ENCODE peak calls at places on chromosomes 4 and X, in four cellular contexts. I, Q, G and D are unnamed samples.

GRCh38 chr4:64767547-64767946 is 358.3 kb upstream of the TECRL start:
- DNase-seq in I (no peak), Q (no peak), G (no peak), D (no peak)

GRCh38 chr4:61011051-61011450 is 189.1 kb upstream of the ADGRL3 start:
- DNase-seq in I (no peak), Q (peak), G (no peak), D (peak)

GRCh38 chrX:30893206-30893605 is 4.2 kb upstream of the TAB3 start:
- DNase-seq in I (no peak), Q (no peak), G (no peak), D (peak)

GRCh38 chrX:11381464-11381863 is 88.3 kb downstream of the AMELX start:
- DNase-seq in I (peak), Q (peak), G (no peak), D (peak)

GRCh38 chr4:3254302-3255131 is 5.6 kb downstream of the MSANTD1 start:
- DNase-seq in I (no peak), Q (no peak), G (no peak), D (no peak)

GRCh38 chr4:24321637-24322036 is 262.7 kb downstream of the DHX15 start:
- DNase-seq in I (no peak), Q (no peak), G (peak), D (peak)

GRCh38 chr4:7600247-7600646 is 165.5 kb upstream of the PSAPL1 start:
- DNase-seq in I (no peak), Q (no peak), G (no peak), D (no peak)

GRCh38 chr4:140061883-140062282 is 92.1 kb downstream of the MAML3 start:
- DNase-seq in I (no peak), Q (no peak), G (no peak), D (no peak)

GRCh38 chr4:111208970-111209369 is 586.1 kb upstream of the PITX2 start:
- DNase-seq in I (no peak), Q (no peak), G (no peak), D (no peak)

GRCh38 chr4:16131293-16131692 is 47.5 kb upstream of the PROM1 start:
- DNase-seq in I (no peak), Q (no peak), G (no peak), D (no peak)

GRCh38 chr4:80173387-80173786 is 23.9 kb upstream of the PRDM8 start:
- DNase-seq in I (peak), Q (no peak), G (no peak), D (peak)

GRCh38 chr4:13445841-13446790 is 38.0 kb downstream of the RAB28 start:
- DNase-seq in I (no peak), Q (no peak), G (no peak), D (no peak)

GRCh38 chr4:11397146-11397545 is 31.5 kb downstream of the HS3ST1 start:
- DNase-seq in I (peak), Q (no peak), G (no peak), D (no peak)

GRCh38 chr4:145656156-145656555 is 23.8 kb upstream of the C4orf51 start:
- DNase-seq in I (no peak), Q (no peak), G (no peak), D (no peak)

GRCh38 chrX:95505721-95506120 is 1178.9 kb upstream of the DIAPH2 start:
- DNase-seq in I (no peak), Q (no peak), G (no peak), D (no peak)

GRCh38 chr4:144572660-144573059 is 73.3 kb upstream of the HHIP start:
- DNase-seq in I (no peak), Q (no peak), G (no peak), D (no peak)

GRCh38 chr4:179624768-179625181 is 2182.5 kb upstream of the AGA start:
- DNase-seq in I (no peak), Q (peak), G (no peak), D (peak)

GRCh38 chr4:110823251-110823650 is 200.4 kb upstream of the PITX2 start:
- DNase-seq in I (no peak), Q (no peak), G (no peak), D (no peak)

GRCh38 chr4:138558886-138559285 is 316.7 kb upstream of the SLC7A11 start:
- DNase-seq in I (no peak), Q (no peak), G (no peak), D (no peak)

GRCh38 chr4:162610116-162610515 is 446.3 kb upstream of the FSTL5 start:
- DNase-seq in I (no peak), Q (no peak), G (no peak), D (no peak)

GRCh38 chr4:181737744-181738143 is 505.5 kb upstream of the TENM3 start:
- DNase-seq in I (no peak), Q (no peak), G (no peak), D (no peak)

GRCh38 chr4:65416875-65417274 is 253.4 kb downstream of the EPHA5 start:
- DNase-seq in I (peak), Q (no peak), G (no peak), D (peak)

GRCh38 chr4:77591532-77591931 is 14.1 kb upstream of the CXCL13 start:
- DNase-seq in I (no peak), Q (no peak), G (no peak), D (no peak)

GRCh38 chrX:71160475-71160874 is 15.8 kb downstream of the NLGN3 start:
- DNase-seq in I (no peak), Q (no peak), G (no peak), D (no peak)

GRCh38 chrX:21382715-21383114 is 8.5 kb downstream of the CNKSR2 start:
- DNase-seq in I (no peak), Q (no peak), G (no peak), D (peak)

GRCh38 chrX:147315493-147315892 is 500.9 kb upstream of the CXorf51A start:
- DNase-seq in I (no peak), Q (no peak), G (no peak), D (no peak)

GRCh38 chrX:12978205-12979010 is 3.5 kb downstream of the TMSB4X start:
- DNase-seq in I (peak), Q (no peak), G (no peak), D (peak)

GRCh38 chr4:1026115-1026514 is 14.7 kb downstream of the FGFRL1 start:
- DNase-seq in I (no peak), Q (no peak), G (no peak), D (peak)

GRCh38 chr4:168408620-168409019 is 71.7 kb downstream of the DDX60L start:
- DNase-seq in I (peak), Q (peak), G (no peak), D (peak)

GRCh38 chr4:174273960-174274359 is 9.5 kb downstream of the FBXO8 start:
- DNase-seq in I (no peak), Q (no peak), G (no peak), D (no peak)

GRCh38 chrX:38166478-38167083 is 54.1 kb downstream of the SRPX start:
- DNase-seq in I (peak), Q (peak), G (no peak), D (peak)

GRCh38 chr4:13088726-13089658 is 395.1 kb downstream of the RAB28 start:
- DNase-seq in I (no peak), Q (no peak), G (no peak), D (peak)

GRCh38 chr4:8090312-8090711 is 68.3 kb downstream of the ABLIM2 start:
- DNase-seq in I (peak), Q (no peak), G (no peak), D (peak)

GRCh38 chr4:137310593-137311490 is 221.5 kb downstream of the PCDH18 start:
- DNase-seq in I (no peak), Q (peak), G (no peak), D (peak)